ENCODE peak calls at places on chromosomes 16 and 17, in five cellular contexts. Y is IMR-90, C is colonic mucosa, J is testis, T is cardiac muscle cell. M is an unnamed sample.

GRCh38 chr17:75370288-75370687 is 35.2 kb downstream of the GRB2 start:
- DNase-seq in Y (no peak), C (no peak), J (peak; percentile 64), T (no peak), M (no peak)

GRCh38 chr17:64264891-64265290 is 1.8 kb upstream of the TEX2 start:
- DNase-seq in Y (no peak), C (no peak), J (peak; percentile 75), T (no peak), M (no peak)

GRCh38 chr17:10713336-10713735 is 15.9 kb downstream of the ADPRM start:
- DNase-seq in Y (peak; percentile 78), C (no peak), J (no peak), T (no peak), M (no peak)

GRCh38 chr17:29145289-29146058 is 34.7 kb downstream of the MYO18A start:
- DNase-seq in Y (peak; percentile 84), C (peak; percentile 67), J (peak; percentile 77), T (peak; percentile 82), M (no peak)

GRCh38 chr17:47871048-47871447 is 20.1 kb upstream of the SP6 start:
- DNase-seq in Y (no peak), C (no peak), J (no peak), T (no peak), M (no peak)

GRCh38 chr16:20871935-20872815 is 28.0 kb downstream of the DCUN1D3 start:
- DNase-seq in Y (no peak), C (no peak), J (no peak), T (no peak), M (no peak)

GRCh38 chr16:8859913-8860881 is 8.6 kb downstream of the CARHSP1 start:
- DNase-seq in Y (peak; percentile 79), C (no peak), J (peak; percentile 70), T (no peak), M (peak; percentile 56)

GRCh38 chr17:67025216-67025792 is 19.1 kb upstream of the CACNG1 start:
- DNase-seq in Y (no peak), C (peak; percentile 93), J (no peak), T (no peak), M (peak; percentile 64)

GRCh38 chr16:10883004-10883403 is 6.0 kb downstream of the CIITA start:
- DNase-seq in Y (no peak), C (no peak), J (no peak), T (no peak), M (peak; percentile 66)

GRCh38 chr16:10889880-10890279 is 12.9 kb downstream of the CIITA start:
- DNase-seq in Y (no peak), C (no peak), J (no peak), T (no peak), M (no peak)

GRCh38 chr16:10885246-10885645 is 8.2 kb downstream of the CIITA start:
- DNase-seq in Y (no peak), C (no peak), J (no peak), T (no peak), M (peak; percentile 53)

GRCh38 chr16:10888320-10888937 is 11.4 kb downstream of the CIITA start:
- DNase-seq in Y (no peak), C (no peak), J (no peak), T (no peak), M (peak; percentile 62)

GRCh38 chr16:10886739-10887269 is 9.8 kb downstream of the CIITA start:
- DNase-seq in Y (no peak), C (no peak), J (no peak), T (no peak), M (no peak)
- H3K4me1 ChIP-seq in Y (no peaks in the 10 kb centered on the region), C (no peaks in the 10 kb centered on the region), J (no peaks in the 10 kb centered on the region), T (no peaks in the 10 kb centered on the region), M (peaks cover 6% of the 10 kb centered on the region)

DNA sequence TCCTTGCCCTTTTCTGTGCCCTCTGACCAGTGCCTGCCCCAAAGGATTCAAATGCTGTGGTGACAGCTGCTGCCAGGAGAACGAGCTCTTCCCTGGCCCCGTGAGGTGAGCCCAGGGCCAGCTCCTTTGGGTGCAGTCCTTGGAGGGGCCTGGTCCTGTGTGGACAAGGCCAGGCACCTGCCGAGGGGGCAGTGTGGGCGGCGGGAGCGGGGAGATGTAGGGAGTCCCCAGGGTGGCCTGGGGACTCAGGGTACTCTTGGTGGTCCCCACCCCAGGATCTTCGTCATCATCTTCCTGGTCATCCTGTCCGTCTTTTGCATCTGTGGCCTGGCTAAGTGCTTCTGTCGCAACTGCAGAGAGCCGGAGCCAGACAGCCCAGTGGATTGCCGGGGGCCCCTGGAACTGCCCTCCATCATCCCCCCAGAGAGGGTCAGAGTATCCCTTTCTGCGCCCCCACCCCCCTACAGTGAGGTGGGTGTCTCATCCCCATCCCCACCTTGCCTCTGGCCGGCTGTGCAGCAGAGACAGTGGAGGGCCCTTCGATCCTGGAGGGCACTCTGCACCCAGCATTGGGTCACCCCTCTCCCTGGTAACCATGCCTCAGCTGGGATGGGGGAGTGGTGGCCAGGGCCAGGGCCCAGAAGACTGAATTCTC is 4.4 kb downstream of the TMEM92 start:
- DNase-seq in Y (no peak), C (no peak), J (no peak), T (no peak), M (no peak)
- H3K27ac ChIP-seq in Y (no peak overlapping the region), C (no peak overlapping the region), J (no peak overlapping the region), T (no peak overlapping the region), M (no peak overlapping the region)

DNA sequence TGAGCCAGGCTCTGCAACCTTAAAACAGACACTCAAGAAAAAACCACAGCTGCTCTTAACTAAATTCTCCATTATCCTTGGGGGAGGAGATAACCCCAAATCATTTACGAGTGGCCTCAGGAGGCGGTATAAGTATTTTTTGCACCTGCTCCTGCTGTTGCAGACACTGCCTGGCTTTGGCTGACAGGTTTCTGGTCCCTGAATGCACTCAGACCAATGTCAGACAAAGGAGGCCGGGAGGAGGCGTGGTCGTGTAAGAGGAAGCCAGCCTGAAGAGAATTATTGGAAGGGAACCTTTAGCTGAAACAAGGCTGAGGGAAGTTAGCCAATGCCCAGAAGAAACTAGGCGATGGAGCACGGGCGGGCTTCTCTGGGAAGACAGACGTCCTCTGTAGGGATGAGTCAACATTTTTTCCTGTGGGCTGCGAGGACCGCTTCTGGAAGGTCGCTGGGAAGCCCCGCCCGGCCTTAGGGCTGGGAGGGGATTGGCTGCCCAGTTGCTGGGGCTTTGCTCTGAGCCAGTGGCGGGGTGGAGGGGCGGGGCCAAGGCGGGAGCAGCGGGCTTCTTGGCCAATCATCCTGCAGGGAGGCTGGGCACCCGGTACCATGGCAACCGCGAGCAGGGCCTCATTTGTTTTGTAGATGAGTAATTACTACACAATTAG is 82.3 kb downstream of the CCDC182 start:
- DNase-seq in Y (peak; percentile 99), C (peak; percentile 90), J (peak; percentile 94), T (peak; percentile 90), M (peak; percentile 94)
- TF ChIP-seq CTCF in Y (no peak), C (no peak), J (no peak), T (no peak), M (no peak)

DNA sequence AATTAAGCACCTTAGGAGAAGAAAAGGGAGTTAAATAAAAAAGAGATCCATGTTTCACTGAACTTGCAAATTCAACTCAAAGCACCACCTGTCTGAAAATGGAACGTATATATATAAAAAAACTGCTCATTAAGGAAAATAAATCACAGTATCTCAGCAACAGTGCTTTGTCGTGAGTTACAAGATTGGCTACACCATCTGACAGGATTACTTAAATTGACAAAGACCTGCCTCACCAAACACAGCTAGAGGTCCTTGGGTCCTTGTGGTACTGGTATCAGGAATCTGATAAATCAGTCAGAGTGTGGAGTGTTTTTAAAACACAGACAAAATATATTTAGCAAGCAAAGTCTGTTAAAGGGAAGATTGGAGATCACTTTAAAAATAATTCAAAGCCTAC is 63.9 kb downstream of the KANSL1 start:
- DNase-seq in Y (no peak), C (no peak), J (no peak), T (peak; percentile 53), M (no peak)
- H3K4me1 ChIP-seq in Y (peaks cover 8% of the 10 kb centered on the region), C (no peaks in the 10 kb centered on the region), J (peaks cover 17% of the 10 kb centered on the region), T (peaks cover 65% of the 10 kb centered on the region), M (peaks cover 26% of the 10 kb centered on the region)

GRCh38 chr17:81544281-81544974 is 7.7 kb downstream of the FAAP100 start:
- DNase-seq in Y (no peak), C (no peak), J (no peak), T (no peak), M (no peak)
- H3K27ac ChIP-seq in Y (no peak overlapping the region), C (no peak overlapping the region), J (no peak overlapping the region), T (no peak overlapping the region), M (no peak overlapping the region)

GRCh38 chr16:22183901-22184614 is 21.8 kb downstream of the SDR42E2 start:
- DNase-seq in Y (no peak), C (no peak), J (no peak), T (no peak), M (no peak)
- TF ChIP-seq CTCF in Y (no peak), C (no peak), J (no peak), T (peak; percentile 34), M (no peak)

DNA sequence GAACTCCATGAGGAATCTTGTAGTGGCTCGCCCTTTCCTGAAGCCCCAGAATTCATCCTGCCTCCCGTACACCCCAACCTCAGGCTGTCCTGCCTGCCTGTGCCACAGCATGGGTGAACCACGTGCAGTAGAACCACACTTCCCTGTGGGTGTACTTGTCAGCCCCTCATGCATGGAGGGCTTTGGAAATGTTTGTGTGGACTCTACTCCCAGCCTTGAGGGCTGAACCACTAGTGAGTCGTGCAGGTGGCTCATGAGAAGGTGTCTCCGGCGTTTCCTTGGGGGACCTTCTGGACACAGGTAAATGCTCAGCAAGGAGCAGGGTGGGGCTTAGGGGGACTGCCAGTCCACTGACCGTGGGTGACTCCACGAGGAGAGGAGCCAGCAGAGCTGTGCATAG is 58.7 kb upstream of the ADORA2B start:
- DNase-seq in Y (no peak), C (no peak), J (no peak), T (no peak), M (no peak)
- H3K4me1 ChIP-seq in Y (peaks cover 3% of the 10 kb centered on the region), C (no peaks in the 10 kb centered on the region), J (no peaks in the 10 kb centered on the region), T (no peaks in the 10 kb centered on the region), M (no peaks in the 10 kb centered on the region)